ENCODE peak calls at places on chromosomes 7 and 10, in nine cellular contexts. One of them, this sample, is unnamed.

GRCh38 chr7:13069832-13070231 is 382.4 kb downstream of the ARL4A start:
- DNase-seq in tibial nerve: no peak
- DNase-seq in heart left ventricle: no peak
- DNase-seq in A549: no peak
- DNase-seq in Peyer's patch: no peak
- DNase-seq in lower leg skin: no peak
- DNase-seq in transverse colon: no peak
- DNase-seq in body of pancreas: no peak
- DNase-seq in HCT116: no peak
- DNase-seq in this sample: no peak

GRCh38 chr10:110357252-110357780 is 52.6 kb upstream of the SMNDC1 start:
- DNase-seq in A549: no peak
- DNase-seq in heart left ventricle: no peak
- DNase-seq in body of pancreas: no peak
- DNase-seq in tibial nerve: no peak
- DNase-seq in transverse colon: peak
- DNase-seq in lower leg skin: no peak
- DNase-seq in Peyer's patch: no peak
- DNase-seq in HCT116: peak
- DNase-seq in this sample: peak

GRCh38 chr7:157851501-157852067 is 514.8 kb downstream of the DNAJB6 start:
- DNase-seq in tibial nerve: peak
- DNase-seq in A549: no peak
- DNase-seq in heart left ventricle: peak
- DNase-seq in body of pancreas: peak
- DNase-seq in Peyer's patch: no peak
- DNase-seq in HCT116: peak
- DNase-seq in lower leg skin: peak
- DNase-seq in transverse colon: peak
- DNase-seq in this sample: no peak

GRCh38 chr7:27316311-27316710 is 73.7 kb downstream of the EVX1 start:
- DNase-seq in heart left ventricle: no peak
- DNase-seq in transverse colon: no peak
- DNase-seq in body of pancreas: no peak
- DNase-seq in HCT116: no peak
- DNase-seq in A549: no peak
- DNase-seq in lower leg skin: no peak
- DNase-seq in tibial nerve: no peak
- DNase-seq in Peyer's patch: no peak
- DNase-seq in this sample: no peak

GRCh38 chr7:74449809-74450397 is 3.8 kb upstream of the GTF2IRD1 start:
- DNase-seq in HCT116: peak
- DNase-seq in Peyer's patch: no peak
- DNase-seq in transverse colon: peak
- DNase-seq in tibial nerve: peak
- DNase-seq in body of pancreas: peak
- DNase-seq in A549: peak
- DNase-seq in heart left ventricle: peak
- DNase-seq in lower leg skin: no peak
- DNase-seq in this sample: peak

GRCh38 chr7:18019562-18019961 is 8.1 kb downstream of the PRPS1L1 start:
- DNase-seq in transverse colon: no peak
- DNase-seq in heart left ventricle: no peak
- DNase-seq in tibial nerve: no peak
- DNase-seq in lower leg skin: no peak
- DNase-seq in Peyer's patch: no peak
- DNase-seq in HCT116: peak
- DNase-seq in A549: peak
- DNase-seq in body of pancreas: no peak
- DNase-seq in this sample: no peak

GRCh38 chr10:53010362-53010907 is 237.9 kb upstream of the MBL2 start:
- DNase-seq in body of pancreas: no peak
- DNase-seq in tibial nerve: no peak
- DNase-seq in A549: no peak
- DNase-seq in HCT116: no peak
- DNase-seq in heart left ventricle: no peak
- DNase-seq in transverse colon: no peak
- DNase-seq in Peyer's patch: no peak
- DNase-seq in lower leg skin: no peak
- DNase-seq in this sample: no peak

GRCh38 chr10:6211341-6212265 is 8.9 kb downstream of the PFKFB3 start:
- DNase-seq in Peyer's patch: peak
- DNase-seq in tibial nerve: no peak
- DNase-seq in heart left ventricle: peak
- DNase-seq in lower leg skin: no peak
- DNase-seq in transverse colon: no peak
- DNase-seq in A549: no peak
- DNase-seq in body of pancreas: no peak
- DNase-seq in HCT116: no peak
- DNase-seq in this sample: peak

GRCh38 chr10:16586358-16587138 is 64.9 kb upstream of the C1QL3 start:
- DNase-seq in HCT116: no peak
- DNase-seq in lower leg skin: no peak
- DNase-seq in heart left ventricle: no peak
- DNase-seq in tibial nerve: no peak
- DNase-seq in transverse colon: no peak
- DNase-seq in A549: no peak
- DNase-seq in Peyer's patch: no peak
- DNase-seq in body of pancreas: no peak
- DNase-seq in this sample: no peak

GRCh38 chr7:113320419-113320818 is 202.1 kb upstream of the SMIM30 start:
- DNase-seq in HCT116: no peak
- DNase-seq in Peyer's patch: peak
- DNase-seq in transverse colon: no peak
- DNase-seq in heart left ventricle: no peak
- DNase-seq in lower leg skin: no peak
- DNase-seq in tibial nerve: no peak
- DNase-seq in body of pancreas: no peak
- DNase-seq in A549: no peak
- DNase-seq in this sample: no peak

GRCh38 chr10:131770946-131771633 is 129.7 kb upstream of the PPP2R2D start:
- DNase-seq in transverse colon: no peak
- DNase-seq in lower leg skin: no peak
- DNase-seq in heart left ventricle: no peak
- DNase-seq in body of pancreas: no peak
- DNase-seq in Peyer's patch: no peak
- DNase-seq in tibial nerve: no peak
- DNase-seq in A549: no peak
- DNase-seq in HCT116: no peak
- DNase-seq in this sample: no peak

GRCh38 chr10:127345231-127345965 is 149.0 kb upstream of the INSYN2A start:
- DNase-seq in transverse colon: no peak
- DNase-seq in Peyer's patch: no peak
- DNase-seq in A549: no peak
- DNase-seq in lower leg skin: peak
- DNase-seq in body of pancreas: no peak
- DNase-seq in heart left ventricle: no peak
- DNase-seq in HCT116: no peak
- DNase-seq in tibial nerve: no peak
- DNase-seq in this sample: no peak

GRCh38 chr10:91601212-91601611 is 31.7 kb downstream of the PPP1R3C start:
- DNase-seq in lower leg skin: no peak
- DNase-seq in Peyer's patch: no peak
- DNase-seq in HCT116: no peak
- DNase-seq in heart left ventricle: no peak
- DNase-seq in transverse colon: no peak
- DNase-seq in tibial nerve: no peak
- DNase-seq in body of pancreas: no peak
- DNase-seq in A549: no peak
- DNase-seq in this sample: no peak

GRCh38 chr7:50092579-50093411 is at the start of gene ZPBP:
- DNase-seq in tibial nerve: no peak
- DNase-seq in body of pancreas: peak
- DNase-seq in heart left ventricle: peak
- DNase-seq in HCT116: peak
- DNase-seq in lower leg skin: no peak
- DNase-seq in A549: no peak
- DNase-seq in transverse colon: no peak
- DNase-seq in Peyer's patch: peak
- DNase-seq in this sample: no peak

GRCh38 chr10:43396928-43397624 is 11.9 kb downstream of the HNRNPF start:
- DNase-seq in lower leg skin: peak
- DNase-seq in Peyer's patch: peak
- DNase-seq in body of pancreas: peak
- DNase-seq in HCT116: peak
- DNase-seq in transverse colon: peak
- DNase-seq in heart left ventricle: peak
- DNase-seq in tibial nerve: peak
- DNase-seq in A549: peak
- DNase-seq in this sample: peak
- TF ChIP-seq POLR2A in lower leg skin: no peak
- TF ChIP-seq POLR2A in Peyer's patch: peak
- TF ChIP-seq POLR2A in body of pancreas: peak
- TF ChIP-seq POLR2A in HCT116: no peak
- TF ChIP-seq POLR2A in transverse colon: peak
- TF ChIP-seq POLR2A in heart left ventricle: peak
- TF ChIP-seq POLR2A in tibial nerve: peak
- TF ChIP-seq POLR2A in A549: peak
- TF ChIP-seq POLR2A in this sample: peak

DNA sequence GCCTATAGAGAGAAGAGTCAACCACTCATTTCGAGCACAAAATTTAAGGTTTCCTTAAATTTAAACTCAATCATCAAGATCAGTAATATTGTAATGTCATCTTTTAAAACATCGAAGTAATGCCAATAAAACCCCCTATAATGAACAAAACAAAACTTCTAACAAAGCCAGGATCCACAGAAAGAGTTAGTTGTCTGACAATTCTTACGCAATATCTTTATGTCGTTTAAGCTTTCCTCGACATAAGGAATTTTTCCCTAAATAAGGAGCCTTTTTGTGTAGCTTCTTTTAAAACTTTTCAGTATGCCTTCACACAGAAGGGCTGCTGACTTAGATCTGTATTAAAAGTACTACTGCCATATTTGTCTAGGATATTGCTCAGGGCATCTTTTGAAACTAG is 7.5 kb downstream of the EBLN1 start:
- DNase-seq in A549: no peak
- DNase-seq in tibial nerve: no peak
- DNase-seq in Peyer's patch: no peak
- DNase-seq in lower leg skin: no peak
- DNase-seq in body of pancreas: no peak
- DNase-seq in transverse colon: no peak
- DNase-seq in heart left ventricle: no peak
- DNase-seq in HCT116: no peak
- DNase-seq in this sample: no peak
- TF ChIP-seq POLR2A in A549: no peak
- TF ChIP-seq POLR2A in tibial nerve: no peak
- TF ChIP-seq POLR2A in Peyer's patch: no peak
- TF ChIP-seq POLR2A in lower leg skin: no peak
- TF ChIP-seq POLR2A in body of pancreas: no peak
- TF ChIP-seq POLR2A in transverse colon: no peak
- TF ChIP-seq POLR2A in heart left ventricle: no peak
- TF ChIP-seq POLR2A in HCT116: no peak
- TF ChIP-seq POLR2A in this sample: no peak

GRCh38 chr10:25895856-25896255 is 38.2 kb upstream of the MYO3A start:
- DNase-seq in lower leg skin: no peak
- DNase-seq in HCT116: no peak
- DNase-seq in transverse colon: no peak
- DNase-seq in tibial nerve: no peak
- DNase-seq in A549: no peak
- DNase-seq in heart left ventricle: no peak
- DNase-seq in Peyer's patch: no peak
- DNase-seq in body of pancreas: no peak
- DNase-seq in this sample: no peak

GRCh38 chr10:25901199-25901598 is 32.8 kb upstream of the MYO3A start:
- DNase-seq in transverse colon: no peak
- DNase-seq in Peyer's patch: no peak
- DNase-seq in A549: no peak
- DNase-seq in tibial nerve: no peak
- DNase-seq in HCT116: no peak
- DNase-seq in body of pancreas: no peak
- DNase-seq in lower leg skin: no peak
- DNase-seq in heart left ventricle: no peak
- DNase-seq in this sample: no peak

GRCh38 chr10:25890995-25891394 is 43.0 kb upstream of the MYO3A start:
- DNase-seq in body of pancreas: no peak
- DNase-seq in A549: no peak
- DNase-seq in transverse colon: no peak
- DNase-seq in lower leg skin: no peak
- DNase-seq in heart left ventricle: no peak
- DNase-seq in Peyer's patch: no peak
- DNase-seq in tibial nerve: no peak
- DNase-seq in HCT116: no peak
- DNase-seq in this sample: no peak

GRCh38 chr10:25899304-25899703 is 34.7 kb upstream of the MYO3A start:
- DNase-seq in HCT116: no peak
- DNase-seq in transverse colon: no peak
- DNase-seq in Peyer's patch: no peak
- DNase-seq in heart left ventricle: no peak
- DNase-seq in tibial nerve: no peak
- DNase-seq in body of pancreas: no peak
- DNase-seq in A549: no peak
- DNase-seq in lower leg skin: no peak
- DNase-seq in this sample: no peak

GRCh38 chr10:25896421-25896820 is 37.6 kb upstream of the MYO3A start:
- DNase-seq in tibial nerve: no peak
- DNase-seq in heart left ventricle: no peak
- DNase-seq in Peyer's patch: no peak
- DNase-seq in A549: no peak
- DNase-seq in lower leg skin: no peak
- DNase-seq in transverse colon: no peak
- DNase-seq in body of pancreas: no peak
- DNase-seq in HCT116: no peak
- DNase-seq in this sample: no peak
- TF ChIP-seq POLR2A in tibial nerve: no peak
- TF ChIP-seq POLR2A in heart left ventricle: no peak
- TF ChIP-seq POLR2A in Peyer's patch: no peak
- TF ChIP-seq POLR2A in A549: no peak
- TF ChIP-seq POLR2A in lower leg skin: no peak
- TF ChIP-seq POLR2A in transverse colon: no peak
- TF ChIP-seq POLR2A in body of pancreas: no peak
- TF ChIP-seq POLR2A in HCT116: no peak
- TF ChIP-seq POLR2A in this sample: no peak

GRCh38 chr7:5495581-5496375 is 72.1 kb upstream of the TNRC18 start:
- DNase-seq in Peyer's patch: peak
- DNase-seq in HCT116: no peak
- DNase-seq in lower leg skin: peak
- DNase-seq in body of pancreas: peak
- DNase-seq in transverse colon: peak
- DNase-seq in tibial nerve: no peak
- DNase-seq in A549: no peak
- DNase-seq in heart left ventricle: peak
- DNase-seq in this sample: peak

GRCh38 chr7:5492249-5493020 is 68.8 kb upstream of the TNRC18 start:
- DNase-seq in heart left ventricle: no peak
- DNase-seq in tibial nerve: no peak
- DNase-seq in lower leg skin: no peak
- DNase-seq in HCT116: no peak
- DNase-seq in body of pancreas: no peak
- DNase-seq in A549: no peak
- DNase-seq in transverse colon: no peak
- DNase-seq in Peyer's patch: peak
- DNase-seq in this sample: no peak

GRCh38 chr7:5494320-5494682 is 70.7 kb upstream of the TNRC18 start:
- DNase-seq in lower leg skin: no peak
- DNase-seq in body of pancreas: no peak
- DNase-seq in HCT116: no peak
- DNase-seq in Peyer's patch: no peak
- DNase-seq in A549: no peak
- DNase-seq in transverse colon: no peak
- DNase-seq in tibial nerve: no peak
- DNase-seq in heart left ventricle: no peak
- DNase-seq in this sample: no peak

GRCh38 chr7:5497158-5498103 is 73.8 kb upstream of the TNRC18 start:
- DNase-seq in HCT116: no peak
- DNase-seq in body of pancreas: no peak
- DNase-seq in lower leg skin: no peak
- DNase-seq in A549: no peak
- DNase-seq in heart left ventricle: no peak
- DNase-seq in tibial nerve: no peak
- DNase-seq in transverse colon: no peak
- DNase-seq in Peyer's patch: no peak
- DNase-seq in this sample: no peak

GRCh38 chr7:5494683-5495561 is 71.3 kb upstream of the TNRC18 start:
- DNase-seq in heart left ventricle: peak
- DNase-seq in HCT116: peak
- DNase-seq in lower leg skin: peak
- DNase-seq in tibial nerve: no peak
- DNase-seq in transverse colon: peak
- DNase-seq in A549: peak
- DNase-seq in body of pancreas: peak
- DNase-seq in Peyer's patch: peak
- DNase-seq in this sample: peak
- TF ChIP-seq POLR2A in heart left ventricle: no peak
- TF ChIP-seq POLR2A in HCT116: no peak
- TF ChIP-seq POLR2A in lower leg skin: no peak
- TF ChIP-seq POLR2A in tibial nerve: no peak
- TF ChIP-seq POLR2A in transverse colon: no peak
- TF ChIP-seq POLR2A in A549: no peak
- TF ChIP-seq POLR2A in body of pancreas: no peak
- TF ChIP-seq POLR2A in Peyer's patch: no peak
- TF ChIP-seq POLR2A in this sample: no peak

This sample was measured in uterus.